ENCODE peak calls at places on chromosomes 16 and 17, in six cellular contexts. V, T, K, Q, H and X are unnamed samples.

GRCh38 chr16:77171750-77172635 is 19.0 kb upstream of the MON1B start:
- DNase-seq in V (peak), T (peak), H (peak), K (peak), Q (peak), X (no peak)

GRCh38 chr16:22664561-22664997 is 149.4 kb upstream of the HS3ST2 start:
- DNase-seq in V (no peak), T (no peak), K (no peak), H (peak), Q (no peak), X (no peak)

GRCh38 chr17:1038459-1039118 is 41.7 kb downstream of the TIMM22 start:
- DNase-seq in K (no peak), Q (no peak), T (no peak), V (no peak), H (no peak), X (no peak)

GRCh38 chr17:8829036-8829941 is 30.1 kb upstream of the MFSD6L start:
- DNase-seq in T (no peak), K (no peak), V (no peak), Q (no peak), H (no peak), X (no peak)

GRCh38 chr16:11263737-11264136 is 5.4 kb downstream of the TNP2 start:
- DNase-seq in Q (no peak), K (no peak), T (no peak), V (no peak), H (no peak), X (no peak)

GRCh38 chr17:37742762-37743611 is 1.9 kb downstream of the HNF1B start:
- DNase-seq in H (peak), Q (no peak), T (peak), V (no peak), K (no peak), X (no peak)

GRCh38 chr17:36942631-36943125 is 5.4 kb downstream of the LHX1 start:
- DNase-seq in H (no peak), K (no peak), Q (no peak), T (no peak), V (no peak), X (no peak)

GRCh38 chr17:82231562-82232321 is 2.9 kb downstream of the SLC16A3 start:
- DNase-seq in Q (no peak), T (peak), H (peak), K (peak), V (peak), X (no peak)

GRCh38 chr17:69828087-69828486 is 246.9 kb upstream of the KCNJ16 start:
- DNase-seq in Q (no peak), T (peak), V (peak), H (peak), K (peak), X (no peak)

GRCh38 chr16:4800290-4801041 is 2.0 kb downstream of the ROGDI start:
- DNase-seq in V (no peak), K (no peak), Q (no peak), H (peak), T (no peak), X (no peak)

GRCh38 chr17:72223816-72224215 is 103.0 kb downstream of the SOX9 start:
- DNase-seq in T (peak), K (no peak), H (no peak), Q (no peak), V (no peak), X (no peak)

GRCh38 chr16:65772134-65772732 is 594.3 kb upstream of the CDH5 start:
- DNase-seq in Q (peak), T (no peak), H (no peak), K (no peak), V (no peak), X (no peak)

GRCh38 chr16:10589106-10589505 is 8.7 kb upstream of the EMP2 start:
- DNase-seq in Q (no peak), K (no peak), H (no peak), T (no peak), V (no peak), X (no peak)

GRCh38 chr16:81889896-81890634 is 111.0 kb downstream of the PLCG2 start:
- DNase-seq in H (peak), Q (peak), V (peak), T (peak), K (peak), X (peak)

GRCh38 chr17:30148376-30148775 is 31.8 kb downstream of the NSRP1 start:
- DNase-seq in K (no peak), T (no peak), V (no peak), Q (no peak), H (no peak), X (no peak)

GRCh38 chr17:65593870-65594584 is 32.6 kb upstream of the AXIN2 start:
- DNase-seq in V (peak), K (peak), H (no peak), T (no peak), Q (no peak), X (no peak)

GRCh38 chr17:72560303-72561247 is 439.8 kb downstream of the SOX9 start:
- DNase-seq in Q (no peak), K (peak), V (peak), H (peak), T (peak), X (peak)